ENCODE peak calls at places on chromosome 22, in ten cellular contexts. One of them, this sample, is unnamed. For H3K36me3, the result is how much of the 10 kb centered on the place peaks cover.

GRCh38 chr22:19526702-19527111 is 2.5 kb upstream of the CLDN5 start:
- DNase-seq in suprapubic skin: no peak
- DNase-seq in hepatocyte: no peak
- DNase-seq in HCT116: no peak
- DNase-seq in thoracic aorta: no peak
- DNase-seq in GM23338: no peak
- DNase-seq in body of pancreas: no peak
- DNase-seq in tibial nerve: no peak
- DNase-seq in WERI-Rb-1: no peak
- DNase-seq in osteoblast: peak
- DNase-seq in this sample: no peak

GRCh38 chr22:45039206-45039605 is 29.4 kb upstream of the PHF21B start:
- DNase-seq in tibial nerve: no peak
- DNase-seq in suprapubic skin: no peak
- DNase-seq in hepatocyte: no peak
- DNase-seq in thoracic aorta: no peak
- DNase-seq in body of pancreas: no peak
- DNase-seq in WERI-Rb-1: no peak
- DNase-seq in osteoblast: no peak
- DNase-seq in GM23338: no peak
- DNase-seq in HCT116: no peak
- DNase-seq in this sample: no peak

GRCh38 chr22:44970291-44970690 is 39.5 kb downstream of the PHF21B start:
- DNase-seq in thoracic aorta: no peak
- DNase-seq in GM23338: no peak
- DNase-seq in osteoblast: peak
- DNase-seq in WERI-Rb-1: no peak
- DNase-seq in hepatocyte: no peak
- DNase-seq in HCT116: no peak
- DNase-seq in suprapubic skin: no peak
- DNase-seq in body of pancreas: no peak
- DNase-seq in tibial nerve: no peak
- DNase-seq in this sample: no peak

GRCh38 chr22:19138217-19139000 is 6.0 kb downstream of the ESS2 start:
- DNase-seq in body of pancreas: no peak
- DNase-seq in GM23338: no peak
- DNase-seq in suprapubic skin: no peak
- DNase-seq in hepatocyte: no peak
- DNase-seq in osteoblast: peak
- DNase-seq in thoracic aorta: no peak
- DNase-seq in WERI-Rb-1: no peak
- DNase-seq in tibial nerve: no peak
- DNase-seq in HCT116: no peak
- DNase-seq in this sample: no peak

GRCh38 chr22:41915035-41915782 is at the start of gene SHISA8:
- DNase-seq in WERI-Rb-1: peak
- DNase-seq in tibial nerve: peak
- DNase-seq in osteoblast: peak
- DNase-seq in body of pancreas: peak
- DNase-seq in GM23338: peak
- DNase-seq in HCT116: no peak
- DNase-seq in suprapubic skin: no peak
- DNase-seq in thoracic aorta: no peak
- DNase-seq in hepatocyte: peak
- DNase-seq in this sample: no peak

GRCh38 chr22:44431256-44431655 is 66.8 kb downstream of the RTL6 start:
- DNase-seq in HCT116: no peak
- DNase-seq in tibial nerve: no peak
- DNase-seq in hepatocyte: no peak
- DNase-seq in thoracic aorta: no peak
- DNase-seq in osteoblast: peak
- DNase-seq in WERI-Rb-1: no peak
- DNase-seq in suprapubic skin: no peak
- DNase-seq in body of pancreas: no peak
- DNase-seq in GM23338: no peak
- DNase-seq in this sample: no peak

GRCh38 chr22:35627267-35628041 is 10.3 kb upstream of the MB start:
- DNase-seq in osteoblast: peak
- DNase-seq in body of pancreas: peak
- DNase-seq in hepatocyte: peak
- DNase-seq in thoracic aorta: peak
- DNase-seq in tibial nerve: peak
- DNase-seq in GM23338: peak
- DNase-seq in WERI-Rb-1: peak
- DNase-seq in HCT116: peak
- DNase-seq in suprapubic skin: peak
- DNase-seq in this sample: peak

GRCh38 chr22:41240377-41241132 is at the start of gene CHADL:
- DNase-seq in GM23338: peak
- DNase-seq in suprapubic skin: no peak
- DNase-seq in WERI-Rb-1: peak
- DNase-seq in HCT116: no peak
- DNase-seq in thoracic aorta: no peak
- DNase-seq in tibial nerve: peak
- DNase-seq in hepatocyte: no peak
- DNase-seq in body of pancreas: peak
- DNase-seq in osteoblast: no peak
- DNase-seq in this sample: no peak

GRCh38 chr22:50074551-50075042 is 10.6 kb downstream of the MLC1 start:
- DNase-seq in body of pancreas: peak
- DNase-seq in suprapubic skin: no peak
- DNase-seq in tibial nerve: no peak
- DNase-seq in hepatocyte: no peak
- DNase-seq in HCT116: no peak
- DNase-seq in thoracic aorta: no peak
- DNase-seq in GM23338: peak
- DNase-seq in WERI-Rb-1: no peak
- DNase-seq in osteoblast: peak
- DNase-seq in this sample: no peak

GRCh38 chr22:45552580-45553332 is 50.1 kb downstream of the FBLN1 start:
- DNase-seq in osteoblast: peak
- DNase-seq in thoracic aorta: no peak
- DNase-seq in GM23338: peak
- DNase-seq in body of pancreas: peak
- DNase-seq in suprapubic skin: no peak
- DNase-seq in hepatocyte: peak
- DNase-seq in tibial nerve: peak
- DNase-seq in WERI-Rb-1: no peak
- DNase-seq in HCT116: no peak
- DNase-seq in this sample: no peak

GRCh38 chr22:35726933-35727332 is 9.3 kb downstream of the APOL5 start:
- DNase-seq in hepatocyte: no peak
- DNase-seq in body of pancreas: no peak
- DNase-seq in tibial nerve: no peak
- DNase-seq in osteoblast: no peak
- DNase-seq in WERI-Rb-1: no peak
- DNase-seq in suprapubic skin: no peak
- DNase-seq in GM23338: no peak
- DNase-seq in thoracic aorta: no peak
- DNase-seq in HCT116: no peak
- DNase-seq in this sample: no peak

GRCh38 chr22:23520875-23521441 is 59.1 kb downstream of the IGLL1 start:
- DNase-seq in body of pancreas: no peak
- DNase-seq in WERI-Rb-1: peak
- DNase-seq in tibial nerve: peak
- DNase-seq in hepatocyte: peak
- DNase-seq in HCT116: no peak
- DNase-seq in thoracic aorta: no peak
- DNase-seq in suprapubic skin: no peak
- DNase-seq in osteoblast: peak
- DNase-seq in GM23338: no peak
- DNase-seq in this sample: no peak

GRCh38 chr22:23523746-23524145 is 56.3 kb downstream of the IGLL1 start:
- DNase-seq in thoracic aorta: no peak
- DNase-seq in WERI-Rb-1: no peak
- DNase-seq in suprapubic skin: no peak
- DNase-seq in body of pancreas: no peak
- DNase-seq in osteoblast: no peak
- DNase-seq in hepatocyte: no peak
- DNase-seq in tibial nerve: no peak
- DNase-seq in HCT116: no peak
- DNase-seq in GM23338: no peak
- DNase-seq in this sample: no peak

GRCh38 chr22:23524226-23524625 is 55.9 kb downstream of the IGLL1 start:
- DNase-seq in suprapubic skin: no peak
- DNase-seq in thoracic aorta: no peak
- DNase-seq in hepatocyte: no peak
- DNase-seq in osteoblast: no peak
- DNase-seq in tibial nerve: no peak
- DNase-seq in body of pancreas: no peak
- DNase-seq in WERI-Rb-1: no peak
- DNase-seq in HCT116: no peak
- DNase-seq in GM23338: no peak
- DNase-seq in this sample: no peak

GRCh38 chr22:23521442-23522113 is 58.5 kb downstream of the IGLL1 start:
- DNase-seq in body of pancreas: peak
- DNase-seq in WERI-Rb-1: peak
- DNase-seq in GM23338: peak
- DNase-seq in osteoblast: peak
- DNase-seq in thoracic aorta: peak
- DNase-seq in suprapubic skin: peak
- DNase-seq in tibial nerve: peak
- DNase-seq in HCT116: peak
- DNase-seq in hepatocyte: peak
- DNase-seq in this sample: peak

DNA sequence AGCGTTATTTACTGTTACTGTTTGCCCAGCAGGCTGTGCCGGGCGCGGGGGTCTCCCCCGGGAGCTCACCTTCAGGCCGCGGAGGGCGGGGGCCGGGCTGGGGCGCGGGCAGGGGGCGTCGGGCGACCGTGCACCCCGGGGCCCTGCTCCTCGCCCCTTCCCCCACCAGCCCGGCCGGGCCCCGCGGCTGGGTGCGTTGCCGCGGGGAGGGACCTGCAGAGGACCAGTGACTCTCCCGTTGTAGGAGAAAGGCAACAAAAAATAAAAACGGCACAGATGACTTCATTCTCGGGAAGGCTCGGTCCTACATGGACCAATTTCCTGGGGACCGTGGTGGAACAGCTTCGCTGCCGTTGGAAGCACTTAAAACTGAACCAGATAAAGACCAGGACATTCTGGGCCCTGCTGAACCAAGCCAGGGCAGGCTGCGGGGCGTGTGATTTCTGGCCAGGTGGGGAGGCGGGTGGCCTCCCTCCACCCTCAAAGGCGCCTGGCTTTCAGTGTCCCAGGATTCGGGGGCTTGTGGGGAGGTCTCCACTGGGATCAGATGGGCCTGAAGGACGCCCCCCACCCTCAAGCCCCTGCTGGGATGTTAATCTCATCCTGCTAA is 57.3 kb downstream of the IGLL1 start:
- DNase-seq in tibial nerve: no peak
- DNase-seq in osteoblast: peak
- DNase-seq in thoracic aorta: no peak
- DNase-seq in GM23338: peak
- DNase-seq in WERI-Rb-1: peak
- DNase-seq in suprapubic skin: no peak
- DNase-seq in hepatocyte: peak
- DNase-seq in HCT116: no peak
- DNase-seq in body of pancreas: no peak
- DNase-seq in this sample: peak
- H3K4me3 ChIP-seq in tibial nerve: peak
- H3K4me3 ChIP-seq in osteoblast: peak
- H3K4me3 ChIP-seq in thoracic aorta: peak
- H3K4me3 ChIP-seq in GM23338: peak
- H3K4me3 ChIP-seq in WERI-Rb-1: no peak
- H3K4me3 ChIP-seq in suprapubic skin: peak
- H3K4me3 ChIP-seq in hepatocyte: no peak
- H3K4me3 ChIP-seq in HCT116: no peak
- H3K4me3 ChIP-seq in body of pancreas: no peak
- H3K4me3 ChIP-seq in this sample: peak

GRCh38 chr22:36922752-36923457 is 9.5 kb downstream of the CSF2RB start:
- DNase-seq in osteoblast: peak
- DNase-seq in hepatocyte: no peak
- DNase-seq in HCT116: no peak
- DNase-seq in suprapubic skin: no peak
- DNase-seq in GM23338: no peak
- DNase-seq in body of pancreas: no peak
- DNase-seq in WERI-Rb-1: no peak
- DNase-seq in thoracic aorta: no peak
- DNase-seq in tibial nerve: no peak
- DNase-seq in this sample: peak
- H3K36me3 ChIP-seq in osteoblast: under half
- H3K36me3 ChIP-seq in hepatocyte: under half
- H3K36me3 ChIP-seq in HCT116: under half
- H3K36me3 ChIP-seq in suprapubic skin: under half
- H3K36me3 ChIP-seq in GM23338: under half
- H3K36me3 ChIP-seq in body of pancreas: under half
- H3K36me3 ChIP-seq in WERI-Rb-1: under half
- H3K36me3 ChIP-seq in thoracic aorta: under half
- H3K36me3 ChIP-seq in tibial nerve: under half
- H3K36me3 ChIP-seq in this sample: under half

GRCh38 chr22:28976588-28976987 is 85.0 kb downstream of the C22orf31 start:
- DNase-seq in suprapubic skin: no peak
- DNase-seq in tibial nerve: no peak
- DNase-seq in HCT116: peak
- DNase-seq in GM23338: no peak
- DNase-seq in thoracic aorta: no peak
- DNase-seq in WERI-Rb-1: no peak
- DNase-seq in osteoblast: peak
- DNase-seq in hepatocyte: no peak
- DNase-seq in body of pancreas: no peak
- DNase-seq in this sample: no peak
- H3K4me3 ChIP-seq in suprapubic skin: no peak
- H3K4me3 ChIP-seq in tibial nerve: no peak
- H3K4me3 ChIP-seq in HCT116: peak
- H3K4me3 ChIP-seq in GM23338: no peak
- H3K4me3 ChIP-seq in thoracic aorta: peak
- H3K4me3 ChIP-seq in WERI-Rb-1: no peak
- H3K4me3 ChIP-seq in osteoblast: no peak
- H3K4me3 ChIP-seq in hepatocyte: no peak
- H3K4me3 ChIP-seq in body of pancreas: no peak
- H3K4me3 ChIP-seq in this sample: peak

GRCh38 chr22:31853736-31854500 is 90.4 kb upstream of the YWHAH start:
- DNase-seq in suprapubic skin: no peak
- DNase-seq in GM23338: no peak
- DNase-seq in osteoblast: no peak
- DNase-seq in hepatocyte: no peak
- DNase-seq in body of pancreas: no peak
- DNase-seq in thoracic aorta: no peak
- DNase-seq in WERI-Rb-1: no peak
- DNase-seq in HCT116: no peak
- DNase-seq in tibial nerve: no peak
- DNase-seq in this sample: no peak

GRCh38 chr22:31857247-31857646 is 87.1 kb upstream of the YWHAH start:
- DNase-seq in suprapubic skin: no peak
- DNase-seq in GM23338: peak
- DNase-seq in osteoblast: no peak
- DNase-seq in tibial nerve: no peak
- DNase-seq in thoracic aorta: no peak
- DNase-seq in body of pancreas: peak
- DNase-seq in WERI-Rb-1: peak
- DNase-seq in HCT116: no peak
- DNase-seq in hepatocyte: peak
- DNase-seq in this sample: no peak

GRCh38 chr22:31850135-31850534 is 94.2 kb upstream of the YWHAH start:
- DNase-seq in HCT116: no peak
- DNase-seq in GM23338: no peak
- DNase-seq in body of pancreas: no peak
- DNase-seq in suprapubic skin: no peak
- DNase-seq in hepatocyte: no peak
- DNase-seq in tibial nerve: no peak
- DNase-seq in osteoblast: no peak
- DNase-seq in WERI-Rb-1: no peak
- DNase-seq in thoracic aorta: no peak
- DNase-seq in this sample: no peak

GRCh38 chr22:31852691-31853370 is 91.5 kb upstream of the YWHAH start:
- DNase-seq in tibial nerve: no peak
- DNase-seq in body of pancreas: no peak
- DNase-seq in osteoblast: no peak
- DNase-seq in GM23338: no peak
- DNase-seq in suprapubic skin: peak
- DNase-seq in HCT116: no peak
- DNase-seq in WERI-Rb-1: no peak
- DNase-seq in hepatocyte: no peak
- DNase-seq in thoracic aorta: no peak
- DNase-seq in this sample: no peak
- H3K36me3 ChIP-seq in tibial nerve: under half
- H3K36me3 ChIP-seq in body of pancreas: under half
- H3K36me3 ChIP-seq in osteoblast: under half
- H3K36me3 ChIP-seq in GM23338: under half
- H3K36me3 ChIP-seq in suprapubic skin: half or more
- H3K36me3 ChIP-seq in HCT116: under half
- H3K36me3 ChIP-seq in WERI-Rb-1: under half
- H3K36me3 ChIP-seq in hepatocyte: under half
- H3K36me3 ChIP-seq in thoracic aorta: under half
- H3K36me3 ChIP-seq in this sample: under half

This sample was measured in ascending aorta.